ENCODE peak calls at places on chromosomes 12 and 14, in seven cellular contexts. U is T-helper 9 cell, F is posterior cingulate gyrus, R is endothelial cell, L is fibroblast of the conjunctiva, M is retina, O is substantia nigra. P is an unnamed sample.
A peak's percentile ranks its signal among the peaks of the same experiment; 100 is the strongest.

GRCh38 chr14:81936902-81937301 is 403.2 kb upstream of the SEL1L start:
- DNase-seq in F (no peak), L (no peak), R (no peak), O (no peak), M (no peak), U (no peak), P (no peak)

GRCh38 chr12:114698566-114699163 is 14.7 kb upstream of the TBX3 start:
- DNase-seq in M (peak; percentile 36), L (no peak), O (no peak), R (no peak), U (no peak), F (no peak), P (no peak)

GRCh38 chr12:6273209-6273928 is 37.1 kb upstream of the PLEKHG6 start:
- DNase-seq in U (no peak), L (no peak), M (peak; percentile 43), O (no peak), R (peak; percentile 37), F (no peak), P (no peak)

GRCh38 chr12:78571953-78572352 is 292.6 kb upstream of the SYT1 start:
- DNase-seq in M (no peak), R (no peak), U (no peak), F (no peak), L (no peak), O (no peak), P (no peak)

GRCh38 chr14:101399737-101400517 is 161.4 kb upstream of the DIO3 start:
- DNase-seq in M (no peak), O (no peak), F (no peak), U (no peak), L (no peak), R (no peak), P (no peak)

GRCh38 chr12:81128930-81129554 is 51.2 kb downstream of the ACSS3 start:
- DNase-seq in U (no peak), M (peak; percentile 44), L (peak; percentile 10), O (no peak), F (no peak), R (peak; percentile 40), P (peak; percentile 37)

GRCh38 chr12:64781374-64782029 is 22.3 kb upstream of the GNS start:
- DNase-seq in O (no peak), U (no peak), L (no peak), R (no peak), M (peak; percentile 83), F (no peak), P (peak; percentile 18)

GRCh38 chr12:2108166-2108565 is 55.4 kb downstream of the CACNA1C start:
- DNase-seq in F (no peak), L (no peak), M (no peak), U (no peak), O (no peak), R (no peak), P (no peak)

GRCh38 chr12:110546339-110546738 is 36.8 kb downstream of the PPTC7 start:
- DNase-seq in F (no peak), U (no peak), O (no peak), R (no peak), L (peak; percentile 72), M (no peak), P (no peak)

GRCh38 chr12:131511391-131511802 is 199.5 kb upstream of the SFSWAP start:
- DNase-seq in M (no peak), L (no peak), O (no peak), U (no peak), R (peak; percentile 20), F (no peak), P (no peak)

GRCh38 chr12:49296836-49297694 is 2.1 kb downstream of the PRPH start:
- DNase-seq in R (no peak), L (no peak), O (no peak), F (peak; percentile 19), U (peak; percentile 20), M (peak; percentile 61), P (peak; percentile 56)

GRCh38 chr12:130878193-130879185 is 6.6 kb downstream of the RAN start:
- DNase-seq in M (no peak), L (no peak), O (no peak), U (no peak), R (no peak), F (no peak), P (no peak)

GRCh38 chr14:90819734-90820393 is 3.6 kb upstream of the TTC7B start:
- DNase-seq in F (peak; percentile 24), L (no peak), O (no peak), R (no peak), U (no peak), M (no peak), P (no peak)

GRCh38 chr12:132131229-132131628 is 12.9 kb downstream of the DDX51 start:
- DNase-seq in L (no peak), U (no peak), O (no peak), R (no peak), F (peak; percentile 51), M (no peak), P (no peak)

GRCh38 chr14:87705439-87705896 is 287.5 kb downstream of the GALC start:
- DNase-seq in F (no peak), M (no peak), R (no peak), U (no peak), L (peak; percentile 6), O (no peak), P (no peak)

GRCh38 chr14:103692159-103692558 is 23.1 kb downstream of the XRCC3 start:
- DNase-seq in L (no peak), O (no peak), M (no peak), U (no peak), F (peak; percentile 49), R (no peak), P (no peak)

GRCh38 chr12:96361074-96361473 is 39.2 kb downstream of the CDK17 start:
- DNase-seq in F (no peak), O (no peak), R (no peak), U (no peak), L (no peak), M (no peak), P (no peak)

GRCh38 chr12:114913871-114914801 is 230.2 kb upstream of the TBX3 start:
- DNase-seq in U (no peak), F (no peak), M (no peak), L (no peak), R (no peak), O (no peak), P (no peak)

GRCh38 chr14:90397401-90398314 is 829 bp downstream of the CALM1 start:
- DNase-seq in M (peak; percentile 52), O (peak; percentile 24), L (no peak), F (peak; percentile 87), U (peak; percentile 49), R (peak; percentile 50), P (peak; percentile 73)

GRCh38 chr12:109711596-109712461 is 1.8 kb upstream of the FAM222A start:
- DNase-seq in O (no peak), L (no peak), U (no peak), R (no peak), F (no peak), M (peak; percentile 63), P (no peak)

GRCh38 chr12:93664573-93665138 is 12.5 kb upstream of the CRADD start:
- DNase-seq in R (no peak), L (no peak), O (no peak), M (no peak), U (no peak), F (no peak), P (no peak)